ENCODE peak calls at places on chromosome 21, in six cellular contexts. N is A549, V is aorta, I is suprapubic skin, G is body of pancreas, A is GM23338. W is an unnamed sample.
A peak's percentile ranks its signal among the peaks of the same experiment; 100 is the strongest.

GRCh38 chr21:45126085-45126687 is 51.8 kb downstream of the ADARB1 start:
- DNase-seq in G (no peak), N (no peak), A (no peak), I (no peak), V (no peak), W (no peak)

GRCh38 chr21:43690346-43690745 is 28.6 kb upstream of the PDXK start:
- DNase-seq in G (no peak), A (no peak), V (no peak), I (no peak), N (no peak), W (no peak)

GRCh38 chr21:44699502-44700001 is 2.6 kb downstream of the KRTAP10-12 start:
- DNase-seq in N (no peak), V (no peak), A (no peak), I (no peak), G (no peak), W (no peak)

GRCh38 chr21:43774163-43774562 is 1.9 kb downstream of the CSTB start:
- DNase-seq in A (no peak), I (no peak), G (no peak), N (no peak), V (no peak), W (no peak)

GRCh38 chr21:32185103-32185502 is 93.7 kb downstream of the MIS18A start:
- DNase-seq in I (no peak), A (no peak), V (no peak), N (no peak), G (no peak), W (no peak)

GRCh38 chr21:38219049-38219628 is 37.7 kb upstream of the KCNJ15 start:
- DNase-seq in I (peak; percentile 87), G (peak; percentile 79), N (peak; percentile 70), A (peak; percentile 86), V (peak; percentile 83), W (peak; percentile 72)

GRCh38 chr21:31201548-31201947 is 142.5 kb downstream of the TIAM1 start:
- DNase-seq in V (no peak), I (no peak), G (no peak), A (no peak), N (no peak), W (no peak)

GRCh38 chr21:44509539-44509938 is 30.5 kb downstream of the KRTAP10-1 start:
- DNase-seq in I (no peak), N (peak; percentile 39), A (no peak), V (no peak), G (peak; percentile 93), W (peak; percentile 94)

GRCh38 chr21:39633770-39634181 is 21.0 kb downstream of the B3GALT5 start:
- DNase-seq in I (no peak), V (no peak), A (no peak), N (peak; percentile 77), G (no peak), W (no peak)

GRCh38 chr21:25809013-25809412 is 74.2 kb downstream of the GABPA start:
- DNase-seq in N (no peak), G (no peak), A (no peak), I (no peak), V (no peak), W (no peak)

GRCh38 chr21:45592208-45592619 is 50.0 kb upstream of the SLC19A1 start:
- DNase-seq in G (no peak), N (no peak), I (peak; percentile 50), V (peak; percentile 34), A (no peak), W (no peak)

GRCh38 chr21:27643326-27643725 is 676.4 kb upstream of the ADAMTS5 start:
- DNase-seq in V (no peak), I (no peak), G (no peak), A (no peak), N (no peak), W (no peak)

GRCh38 chr21:37145635-37146111 is 72.6 kb downstream of the TTC3 start:
- DNase-seq in N (no peak), G (no peak), I (no peak), V (no peak), A (no peak), W (no peak)

GRCh38 chr21:45996311-45997204 is 15.0 kb downstream of the COL6A1 start:
- DNase-seq in N (no peak), V (peak; percentile 75), I (peak; percentile 76), G (peak; percentile 10), A (no peak), W (no peak)

GRCh38 chr21:46028547-46029200 is 47.1 kb downstream of the COL6A1 start:
- DNase-seq in G (no peak), I (no peak), V (no peak), A (no peak), N (no peak), W (no peak)

GRCh38 chr21:36704281-36704957 is 5.5 kb downstream of the SIM2 start:
- DNase-seq in A (peak; percentile 52), V (peak; percentile 68), I (no peak), G (no peak), N (no peak), W (no peak)

GRCh38 chr21:38610573-38611251 is 112.4 kb upstream of the ERG start:
- DNase-seq in A (no peak), G (no peak), I (no peak), V (no peak), N (no peak), W (no peak)

GRCh38 chr21:44420416-44421205 is 34.7 kb upstream of the LRRC3 start:
- DNase-seq in G (no peak), N (no peak), I (peak; percentile 48), A (no peak), V (peak; percentile 40), W (no peak)

GRCh38 chr21:36615274-36615964 is 83.5 kb upstream of the SIM2 start:
- DNase-seq in G (no peak), I (no peak), N (peak; percentile 13), V (no peak), A (peak; percentile 64), W (no peak)

GRCh38 chr21:46667735-46668380 is 32.4 kb downstream of the PRMT2 start:
- DNase-seq in G (no peak), N (peak; percentile 57), A (peak; percentile 69), I (no peak), V (peak; percentile 79), W (no peak)

GRCh38 chr21:37642493-37642892 is 273.8 kb downstream of the KCNJ6 start:
- DNase-seq in N (peak; percentile 37), V (no peak), G (peak; percentile 26), A (peak; percentile 85), I (no peak), W (no peak)

GRCh38 chr21:45228171-45228641 is 59.5 kb downstream of the POFUT2 start:
- DNase-seq in A (no peak), N (peak; percentile 49), V (peak; percentile 69), I (no peak), G (no peak), W (no peak)

GRCh38 chr21:29193907-29194306 is 63.5 kb downstream of the MAP3K7CL start:
- DNase-seq in A (no peak), N (no peak), V (no peak), G (no peak), I (no peak), W (no peak)
- H3K4me3 ChIP-seq in A (no peak overlapping the region), N (no peak overlapping the region), V (no peak overlapping the region), G (no peak overlapping the region), I (no peak overlapping the region), W (no peak overlapping the region)

GRCh38 chr21:35044770-35045538 is 4.1 kb downstream of the RUNX1 start:
- DNase-seq in I (no peak), N (no peak), G (no peak), A (no peak), V (no peak), W (no peak)
- H3K4me3 ChIP-seq in I (no peak overlapping the region), N (no peak overlapping the region), G (no peak overlapping the region), A (no peak overlapping the region), V (no peak overlapping the region), W (no peak overlapping the region)

GRCh38 chr21:41761211-41762181 is 5.4 kb downstream of the RIPK4 start:
- DNase-seq in N (peak; percentile 51), V (peak; percentile 84), G (peak; percentile 77), A (peak; percentile 66), I (no peak), W (peak; percentile 53)

GRCh38 chr21:41762753-41763152 is 4.1 kb downstream of the RIPK4 start:
- DNase-seq in G (no peak), I (no peak), N (no peak), A (no peak), V (peak; percentile 38), W (no peak)

GRCh38 chr21:41763996-41764395 is 2.9 kb downstream of the RIPK4 start:
- DNase-seq in I (no peak), V (peak; percentile 55), A (no peak), N (no peak), G (no peak), W (no peak)

GRCh38 chr21:41763398-41763931 is 3.4 kb downstream of the RIPK4 start:
- DNase-seq in V (peak; percentile 51), A (peak; percentile 72), I (no peak), N (no peak), G (no peak), W (no peak)

DNA sequence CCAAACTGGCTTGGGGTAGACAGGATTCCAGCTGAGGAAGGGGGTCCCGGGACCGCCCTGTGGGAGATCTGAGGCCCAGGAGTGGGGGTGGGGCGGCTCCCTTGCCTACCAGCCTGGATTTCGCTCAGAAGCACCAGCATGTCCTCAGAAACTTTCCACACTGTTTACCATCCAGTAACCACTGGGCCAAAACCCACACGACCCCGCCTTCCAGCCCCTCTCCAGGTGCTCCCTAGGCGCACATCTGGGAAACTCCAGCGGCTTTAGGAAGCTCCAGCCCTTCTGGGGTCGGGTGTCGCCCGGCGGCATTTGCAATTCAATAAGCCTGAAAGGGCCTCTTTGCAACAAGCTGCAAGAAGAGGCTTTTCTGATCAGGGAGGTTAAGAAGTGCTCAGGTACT is 4.6 kb downstream of the RIPK4 start:
- DNase-seq in I (no peak), G (no peak), A (peak; percentile 95), N (no peak), V (peak; percentile 62), W (no peak)
- H3K4me3 ChIP-seq in I (peak overlapping the region; percentile 37), G (no peak overlapping the region), A (peak overlapping the region; percentile 57), N (peak overlapping the region; percentile 36), V (no peak overlapping the region), W (peak overlapping the region; percentile 47)

GRCh38 chr21:33432496-33432895 is 29.3 kb downstream of the IFNGR2 start:
- DNase-seq in V (no peak), I (no peak), G (no peak), A (no peak), N (no peak), W (no peak)

GRCh38 chr21:33433425-33434114 is 30.4 kb downstream of the IFNGR2 start:
- DNase-seq in G (no peak), V (no peak), A (no peak), N (no peak), I (no peak), W (no peak)

GRCh38 chr21:33437140-33437539 is 33.9 kb downstream of the IFNGR2 start:
- DNase-seq in G (no peak), A (no peak), N (no peak), V (no peak), I (no peak), W (no peak)

GRCh38 chr21:33433001-33433400 is 29.8 kb downstream of the IFNGR2 start:
- DNase-seq in A (no peak), N (no peak), I (no peak), G (no peak), V (no peak), W (no peak)

DNA sequence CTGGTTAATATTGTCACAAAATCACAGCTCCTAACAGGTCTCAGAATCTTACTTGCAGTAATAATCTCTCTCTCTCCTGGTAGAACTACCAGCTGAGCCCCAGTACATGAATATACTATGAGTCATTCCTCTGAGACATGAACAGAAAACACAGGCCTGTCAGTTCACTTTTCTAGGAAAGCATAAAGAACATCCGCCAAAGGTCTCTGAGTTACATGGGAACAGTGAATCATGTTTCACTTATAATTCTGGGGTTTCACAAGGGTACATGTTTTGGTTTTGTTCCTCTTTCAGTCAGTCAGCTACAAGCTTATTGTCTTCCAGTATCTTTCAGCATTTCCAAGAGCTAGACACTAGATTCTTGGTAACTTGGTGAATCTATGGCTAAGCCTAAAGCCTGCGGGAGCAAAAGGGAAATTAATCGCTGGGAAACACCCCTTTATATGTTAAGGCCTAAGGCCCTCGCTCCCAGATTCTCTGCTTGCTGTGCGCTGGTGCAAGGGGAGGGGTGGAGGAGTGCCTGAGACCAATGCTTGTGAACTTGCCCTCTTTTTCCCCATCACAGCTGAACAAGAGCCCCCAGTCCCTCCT is 31.7 kb downstream of the IFNGR2 start:
- DNase-seq in N (no peak), G (no peak), A (no peak), I (no peak), V (no peak), W (no peak)
- H3K4me3 ChIP-seq in N (no peak overlapping the region), G (no peak overlapping the region), A (no peak overlapping the region), I (no peak overlapping the region), V (no peak overlapping the region), W (no peak overlapping the region)